ENCODE peak calls at places on chromosomes 5 and 9, in six cellular contexts. F is HepG2, I is GM12878, H is K562, T is GM12891, W is H1. U is an unnamed sample.

GRCh38 chr9:117555964-117556629 is 141.2 kb upstream of the ASTN2 start:
- DNase-seq in F (peak), I (peak), H (peak), T (peak), W (peak), U (peak)

GRCh38 chr5:135811007-135811406 is 23.5 kb upstream of the SLC25A48 start:
- DNase-seq in F (no peak), I (no peak), H (no peak), T (no peak), W (no peak), U (no peak)

GRCh38 chr5:154276932-154277331 is 86.4 kb downstream of the GALNT10 start:
- DNase-seq in F (no peak), I (no peak), H (peak), T (no peak), W (no peak), U (no peak)

GRCh38 chr5:38367410-38367809 is 109.1 kb downstream of the EGFLAM start:
- DNase-seq in F (no peak), I (no peak), H (peak), T (no peak), W (no peak), U (no peak)

GRCh38 chr5:145233461-145233860 is 601.7 kb downstream of the PRELID2 start:
- DNase-seq in F (no peak), I (no peak), H (no peak), T (no peak), W (no peak), U (no peak)

GRCh38 chr5:142065273-142065672 is 43.3 kb upstream of the NDFIP1 start:
- DNase-seq in F (peak), I (no peak), H (no peak), T (no peak), W (no peak), U (no peak)

GRCh38 chr9:137673871-137674270 is 55.1 kb downstream of the EHMT1 start:
- DNase-seq in F (no peak), I (no peak), H (no peak), T (no peak), W (no peak), U (no peak)

GRCh38 chr9:71941060-71941568 is 29.7 kb downstream of the C9orf85 start:
- DNase-seq in F (no peak), I (no peak), H (no peak), T (no peak), W (no peak), U (no peak)

GRCh38 chr5:118405650-118406061 is 582.7 kb downstream of the DTWD2 start:
- DNase-seq in F (no peak), I (no peak), H (no peak), T (no peak), W (no peak), U (no peak)

GRCh38 chr9:73219985-73220626 is 68.4 kb downstream of the ANXA1 start:
- DNase-seq in F (no peak), I (peak), H (no peak), T (no peak), W (no peak), U (no peak)

GRCh38 chr5:131530706-131531331 is 104.2 kb downstream of the RAPGEF6 start:
- DNase-seq in F (no peak), I (no peak), H (no peak), T (no peak), W (no peak), U (no peak)

GRCh38 chr9:86099695-86100364 is 472 bp upstream of the GOLM1 start:
- DNase-seq in F (no peak), I (no peak), H (no peak), T (no peak), W (peak), U (no peak)

GRCh38 chr5:93723005-93723404 is 18.4 kb downstream of the POU5F2 start:
- DNase-seq in F (no peak), I (no peak), H (no peak), T (no peak), W (no peak), U (no peak)

GRCh38 chr5:61299254-61299653 is 32.8 kb upstream of the ZSWIM6 start:
- DNase-seq in F (no peak), I (no peak), H (no peak), T (no peak), W (no peak), U (no peak)

GRCh38 chr9:35771943-35772342 is 17.9 kb upstream of the MSMP start:
- DNase-seq in F (peak), I (no peak), H (no peak), T (no peak), W (no peak), U (no peak)

GRCh38 chr5:176724472-176724871 is 77.2 kb downstream of the TSPAN17 start:
- DNase-seq in F (no peak), I (no peak), H (no peak), T (no peak), W (no peak), U (no peak)

GRCh38 chr9:126705311-126705766 is 91.6 kb downstream of the LMX1B start:
- DNase-seq in F (peak), I (no peak), H (peak), T (peak), W (peak), U (peak)

GRCh38 chr9:137236238-137236935 is 4.7 kb upstream of the TUBB4B start:
- DNase-seq in F (peak), I (no peak), H (peak), T (peak), W (peak), U (peak)

GRCh38 chr5:59535561-59535960 is 358.0 kb downstream of the PDE4D start:
- DNase-seq in F (no peak), I (no peak), H (no peak), T (no peak), W (no peak), U (no peak)

GRCh38 chr5:30551614-30552013 is 641.9 kb upstream of the CDH6 start:
- DNase-seq in F (no peak), I (no peak), H (no peak), T (no peak), W (no peak), U (no peak)

GRCh38 chr5:151648089-151648488 is 38.6 kb downstream of the SPARC start:
- DNase-seq in F (no peak), I (no peak), H (no peak), T (no peak), W (no peak), U (no peak)

GRCh38 chr9:22214497-22215031 is 205.5 kb upstream of the CDKN2B start:
- DNase-seq in F (no peak), I (no peak), H (no peak), T (no peak), W (no peak), U (no peak)

GRCh38 chr5:10201223-10201868 is 48.3 kb downstream of the ATPSCKMT start:
- DNase-seq in F (no peak), I (no peak), H (peak), T (no peak), W (peak), U (no peak)

GRCh38 chr9:130791279-130791894 is 43.7 kb upstream of the ABL1 start:
- DNase-seq in F (no peak), I (no peak), H (no peak), T (no peak), W (no peak), U (no peak)

GRCh38 chr9:109918359-109919163 is 138.6 kb downstream of the PALM2AKAP2 start:
- DNase-seq in F (no peak), I (peak), H (no peak), T (no peak), W (no peak), U (no peak)

GRCh38 chr9:1743121-1743710 is 271.9 kb upstream of the SMARCA2 start:
- DNase-seq in F (no peak), I (no peak), H (no peak), T (no peak), W (no peak), U (no peak)

GRCh38 chr5:581266-581665 is 30.9 kb upstream of the CEP72 start:
- DNase-seq in F (no peak), I (no peak), H (no peak), T (no peak), W (no peak), U (no peak)

DNA sequence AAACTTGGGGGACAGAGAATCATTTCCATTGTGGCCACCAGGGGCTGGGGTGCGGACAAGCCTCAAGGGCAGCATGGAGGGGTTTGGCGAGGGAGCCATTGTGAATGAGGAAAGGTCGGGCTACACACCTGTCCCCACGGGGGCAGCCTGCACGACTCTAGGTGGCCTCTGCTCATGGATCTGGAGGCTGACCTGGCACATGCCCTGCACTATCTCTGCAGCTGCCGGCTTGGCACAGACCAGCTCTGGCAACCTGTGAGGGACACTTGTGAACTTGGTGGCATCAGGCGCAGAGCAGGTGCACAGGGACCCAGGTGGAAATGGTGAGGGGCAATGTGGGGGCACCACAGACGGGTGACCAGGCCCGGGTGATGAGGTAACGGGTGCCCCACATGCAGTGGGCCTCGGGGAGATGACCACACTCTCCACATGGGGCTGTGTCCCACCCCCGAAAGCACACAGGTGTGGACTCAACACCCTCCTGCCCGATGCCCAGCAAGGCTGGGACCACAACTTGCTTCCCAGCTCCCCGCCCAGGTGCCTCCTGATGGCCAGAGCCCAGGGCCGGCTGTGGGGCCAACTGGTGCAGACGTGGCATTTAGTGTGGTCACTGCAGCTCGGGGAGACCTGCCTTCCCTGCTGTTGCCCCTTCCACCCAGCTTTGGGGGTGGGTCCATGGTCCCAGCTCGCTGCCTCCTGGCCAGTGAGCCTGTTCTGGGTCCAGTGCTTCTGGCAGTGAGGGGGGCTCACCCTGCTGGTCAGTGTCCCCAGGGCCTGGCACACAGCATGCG is 60.9 kb upstream of the UBAC1 start:
- DNase-seq in F (no peak), I (no peak), H (no peak), T (no peak), W (peak), U (no peak)
- TF ChIP-seq POLR2AphosphoS5 in F (no peak), I (no peak), H (no peak), T (no peak), W (no peak), U (no peak)

GRCh38 chr9:99261923-99262322 is 39.8 kb downstream of the SEC61B start:
- DNase-seq in F (no peak), I (no peak), H (no peak), T (no peak), W (no peak), U (no peak)

GRCh38 chr9:99257723-99258364 is 35.8 kb downstream of the SEC61B start:
- DNase-seq in F (no peak), I (no peak), H (no peak), T (no peak), W (no peak), U (no peak)

GRCh38 chr9:99262949-99263418 is 40.9 kb downstream of the SEC61B start:
- DNase-seq in F (no peak), I (peak), H (no peak), T (no peak), W (no peak), U (no peak)

GRCh38 chr9:99255651-99256050 is 33.6 kb downstream of the SEC61B start:
- DNase-seq in F (no peak), I (no peak), H (no peak), T (no peak), W (no peak), U (no peak)

GRCh38 chr9:99259231-99259918 is 37.3 kb downstream of the SEC61B start:
- DNase-seq in F (no peak), I (no peak), H (peak), T (no peak), W (peak), U (no peak)
- TF ChIP-seq POLR2A in F (no peak), I (peak), H (no peak), T (no peak), W (no peak), U (no peak)

DNA sequence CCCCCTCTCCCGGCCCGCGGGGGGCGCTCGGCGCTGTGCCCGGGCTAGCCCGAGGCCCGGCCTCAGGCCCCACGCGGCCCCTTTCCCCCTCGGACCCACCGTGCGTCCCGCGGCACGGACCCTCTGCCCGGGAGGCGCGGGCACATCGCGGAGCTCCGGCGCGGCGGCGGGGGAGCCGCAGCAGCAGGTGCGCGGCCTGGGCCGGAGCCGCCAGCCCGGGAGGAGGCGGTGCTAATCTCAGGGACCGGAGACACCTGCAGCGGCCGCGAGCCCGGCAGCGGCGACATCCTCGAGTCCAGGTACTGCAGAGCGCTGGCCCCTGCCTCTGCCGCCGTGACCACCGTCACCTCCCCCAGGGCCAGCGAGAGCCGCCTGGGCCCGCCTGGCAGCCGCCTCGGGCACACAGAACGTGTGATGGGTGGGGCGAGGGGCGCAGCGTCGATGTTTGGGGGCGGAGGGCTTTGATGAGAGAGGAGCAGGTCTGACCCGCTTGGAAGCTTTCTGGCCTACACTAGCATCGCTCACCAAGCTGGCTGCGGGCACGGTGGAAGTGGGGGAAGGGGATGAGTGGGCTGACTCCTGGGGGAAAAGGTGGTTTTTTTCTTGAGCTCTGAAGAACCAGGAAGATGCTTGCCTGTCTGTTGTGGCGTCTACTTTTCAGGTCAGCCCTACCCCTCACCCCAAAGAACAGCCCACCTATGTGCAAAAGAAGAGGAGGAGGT is 524 bp downstream of the CYFIP2 start:
- DNase-seq in F (no peak), I (no peak), H (no peak), T (peak), W (peak), U (peak)
- TF ChIP-seq TAF1 in F (no peak), I (no peak), H (no peak), T (no peak), W (peak), U (peak)

DNA sequence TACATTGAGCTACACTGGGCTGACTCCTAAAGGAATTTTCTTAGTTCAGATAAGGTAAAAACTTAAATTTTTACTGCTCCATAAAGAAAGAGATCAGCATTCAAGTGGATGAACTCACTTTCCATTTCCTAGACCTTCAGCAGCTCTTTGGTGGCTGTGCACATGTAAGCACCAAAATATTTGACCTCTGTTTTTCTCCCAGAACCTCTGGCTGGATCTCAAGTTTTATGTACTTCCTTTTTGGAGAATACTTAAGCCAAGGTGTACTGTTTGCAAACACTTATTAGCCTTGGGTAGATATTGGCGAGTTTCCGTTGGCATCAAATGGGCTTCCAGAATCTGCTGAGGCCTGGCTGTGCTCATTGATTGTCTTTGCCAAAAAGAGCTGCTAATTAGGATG is 10.3 kb downstream of the TNC start:
- DNase-seq in F (no peak), I (no peak), H (no peak), T (no peak), W (no peak), U (no peak)
- TF ChIP-seq POLR2AphosphoS5 in F (no peak), I (no peak), H (no peak), T (no peak), W (no peak), U (no peak)

DNA sequence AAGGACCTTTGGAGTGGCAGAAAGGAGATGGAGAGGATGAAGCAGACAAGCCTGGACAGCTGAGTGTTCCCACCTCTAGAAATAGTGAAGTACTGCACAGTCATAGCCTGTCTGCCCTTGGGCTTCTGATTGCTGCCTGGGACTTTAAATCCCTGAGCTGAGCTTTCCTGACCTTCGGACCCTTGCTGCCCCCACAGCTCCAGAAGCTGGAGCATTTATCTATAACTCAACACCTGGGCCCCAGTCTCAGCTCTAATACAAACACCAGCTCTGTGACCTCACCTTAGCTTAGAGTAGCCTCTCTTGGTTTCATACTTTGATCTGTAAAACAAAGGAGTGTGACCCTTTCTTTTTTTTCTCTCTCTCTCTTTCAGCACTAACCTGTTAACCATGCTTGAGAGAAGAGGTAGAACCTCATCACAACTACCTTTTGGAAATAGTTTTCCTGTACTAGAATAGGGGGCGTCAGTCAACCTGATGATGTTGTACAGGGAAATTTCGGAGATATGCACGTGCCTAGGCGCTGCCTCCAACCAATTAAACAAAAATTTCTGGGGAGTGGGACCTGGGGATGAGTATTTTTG is 25.4 kb upstream of the ELL2 start:
- DNase-seq in F (peak), I (no peak), H (peak), T (no peak), W (no peak), U (no peak)
- TF ChIP-seq POLR2A in F (peak), I (no peak), H (no peak), T (no peak), W (no peak), U (no peak)

GRCh38 chr5:169670769-169671525 is 33.9 kb downstream of the DOCK2 start:
- DNase-seq in F (no peak), I (peak), H (no peak), T (no peak), W (no peak), U (no peak)
- TF ChIP-seq TAF1 in F (no peak), I (peak), H (no peak), T (no peak), W (no peak), U (no peak)

DNA sequence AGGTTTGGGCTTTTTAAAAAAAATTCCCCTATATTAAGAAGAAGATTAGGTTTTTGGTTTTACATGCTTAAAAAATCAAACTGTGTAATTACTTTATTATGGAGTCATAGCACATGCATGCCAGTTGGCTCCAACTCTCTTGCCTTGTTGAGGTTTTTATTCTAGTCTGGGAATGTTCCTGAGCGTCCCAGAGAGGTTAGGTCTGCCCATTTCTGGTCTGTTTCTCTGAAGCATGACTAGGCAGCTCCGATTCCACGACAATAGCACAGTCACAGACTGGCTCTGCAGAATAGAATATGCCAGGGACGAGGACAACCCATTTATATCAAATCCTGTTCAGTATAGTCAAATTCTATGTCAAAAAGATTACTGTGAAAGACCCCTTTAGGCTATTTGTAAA is 217.0 kb downstream of the PCSK5 start:
- DNase-seq in F (no peak), I (no peak), H (no peak), T (no peak), W (no peak), U (no peak)
- TF ChIP-seq POLR2AphosphoS5 in F (no peak), I (no peak), H (no peak), T (no peak), W (no peak), U (no peak)